ENCODE peak calls at places on chromosome 10, in ten cellular contexts. One of them, this sample, is unnamed.

GRCh38 chr10:122448600-122448999 is 5.9 kb upstream of the ARMS2 start:
- ATAC-seq in gastrocnemius medialis: no peak
- ATAC-seq in gastroesophageal sphincter: no peak
- ATAC-seq in foreskin keratinocyte: no peak
- ATAC-seq in right lobe of liver: peak
- ATAC-seq in upper lobe of right lung: no peak
- ATAC-seq in natural killer cell: no peak
- ATAC-seq in activated CD8-positive, alpha-beta T cell treated with anti-CD3 and anti-CD28 coated beads for 36 hours: no peak
- ATAC-seq in activated B cell treated with CpG ODN at 0.5 μM for 24 hours: no peak
- ATAC-seq in HCT116: no peak
- ATAC-seq in this sample: no peak

GRCh38 chr10:33099748-33100147 is 141.7 kb upstream of the ITGB1 start:
- ATAC-seq in gastrocnemius medialis: no peak
- ATAC-seq in HCT116: no peak
- ATAC-seq in foreskin keratinocyte: no peak
- ATAC-seq in right lobe of liver: no peak
- ATAC-seq in upper lobe of right lung: no peak
- ATAC-seq in activated B cell treated with CpG ODN at 0.5 μM for 24 hours: no peak
- ATAC-seq in activated CD8-positive, alpha-beta T cell treated with anti-CD3 and anti-CD28 coated beads for 36 hours: peak
- ATAC-seq in natural killer cell: no peak
- ATAC-seq in gastroesophageal sphincter: no peak
- ATAC-seq in this sample: no peak

GRCh38 chr10:29895436-29895835 is 163.9 kb downstream of the JCAD start:
- ATAC-seq in natural killer cell: no peak
- ATAC-seq in activated CD8-positive, alpha-beta T cell treated with anti-CD3 and anti-CD28 coated beads for 36 hours: no peak
- ATAC-seq in right lobe of liver: peak
- ATAC-seq in HCT116: no peak
- ATAC-seq in gastrocnemius medialis: peak
- ATAC-seq in gastroesophageal sphincter: peak
- ATAC-seq in upper lobe of right lung: no peak
- ATAC-seq in activated B cell treated with CpG ODN at 0.5 μM for 24 hours: no peak
- ATAC-seq in foreskin keratinocyte: no peak
- ATAC-seq in this sample: no peak

GRCh38 chr10:89119651-89120050 is 87.5 kb downstream of the CH25H start:
- ATAC-seq in activated B cell treated with CpG ODN at 0.5 μM for 24 hours: no peak
- ATAC-seq in upper lobe of right lung: no peak
- ATAC-seq in gastrocnemius medialis: no peak
- ATAC-seq in natural killer cell: no peak
- ATAC-seq in foreskin keratinocyte: no peak
- ATAC-seq in right lobe of liver: no peak
- ATAC-seq in HCT116: no peak
- ATAC-seq in activated CD8-positive, alpha-beta T cell treated with anti-CD3 and anti-CD28 coated beads for 36 hours: no peak
- ATAC-seq in gastroesophageal sphincter: no peak
- ATAC-seq in this sample: no peak

GRCh38 chr10:99520040-99520803 is 12.5 kb upstream of the NKX2-3 start:
- ATAC-seq in gastrocnemius medialis: no peak
- ATAC-seq in activated CD8-positive, alpha-beta T cell treated with anti-CD3 and anti-CD28 coated beads for 36 hours: no peak
- ATAC-seq in HCT116: no peak
- ATAC-seq in gastroesophageal sphincter: no peak
- ATAC-seq in activated B cell treated with CpG ODN at 0.5 μM for 24 hours: no peak
- ATAC-seq in natural killer cell: no peak
- ATAC-seq in upper lobe of right lung: no peak
- ATAC-seq in foreskin keratinocyte: no peak
- ATAC-seq in right lobe of liver: no peak
- ATAC-seq in this sample: no peak

GRCh38 chr10:74328388-74328787 is 177.4 kb downstream of the ADK start:
- ATAC-seq in gastrocnemius medialis: no peak
- ATAC-seq in foreskin keratinocyte: no peak
- ATAC-seq in HCT116: no peak
- ATAC-seq in gastroesophageal sphincter: no peak
- ATAC-seq in activated CD8-positive, alpha-beta T cell treated with anti-CD3 and anti-CD28 coated beads for 36 hours: no peak
- ATAC-seq in activated B cell treated with CpG ODN at 0.5 μM for 24 hours: no peak
- ATAC-seq in natural killer cell: no peak
- ATAC-seq in upper lobe of right lung: peak
- ATAC-seq in right lobe of liver: no peak
- ATAC-seq in this sample: no peak

GRCh38 chr10:110511734-110512449 is 14.2 kb downstream of the DUSP5 start:
- ATAC-seq in natural killer cell: no peak
- ATAC-seq in activated B cell treated with CpG ODN at 0.5 μM for 24 hours: no peak
- ATAC-seq in HCT116: peak
- ATAC-seq in activated CD8-positive, alpha-beta T cell treated with anti-CD3 and anti-CD28 coated beads for 36 hours: no peak
- ATAC-seq in gastrocnemius medialis: no peak
- ATAC-seq in foreskin keratinocyte: no peak
- ATAC-seq in gastroesophageal sphincter: no peak
- ATAC-seq in upper lobe of right lung: peak
- ATAC-seq in right lobe of liver: peak
- ATAC-seq in this sample: no peak

GRCh38 chr10:3477683-3478082 is 305.1 kb upstream of the PITRM1 start:
- ATAC-seq in HCT116: no peak
- ATAC-seq in upper lobe of right lung: peak
- ATAC-seq in gastroesophageal sphincter: peak
- ATAC-seq in activated B cell treated with CpG ODN at 0.5 μM for 24 hours: no peak
- ATAC-seq in natural killer cell: no peak
- ATAC-seq in activated CD8-positive, alpha-beta T cell treated with anti-CD3 and anti-CD28 coated beads for 36 hours: peak
- ATAC-seq in right lobe of liver: no peak
- ATAC-seq in gastrocnemius medialis: no peak
- ATAC-seq in foreskin keratinocyte: peak
- ATAC-seq in this sample: peak

GRCh38 chr10:6885284-6885683 is 305.2 kb upstream of the PRKCQ start:
- ATAC-seq in gastroesophageal sphincter: no peak
- ATAC-seq in natural killer cell: no peak
- ATAC-seq in right lobe of liver: no peak
- ATAC-seq in activated B cell treated with CpG ODN at 0.5 μM for 24 hours: no peak
- ATAC-seq in HCT116: no peak
- ATAC-seq in activated CD8-positive, alpha-beta T cell treated with anti-CD3 and anti-CD28 coated beads for 36 hours: no peak
- ATAC-seq in upper lobe of right lung: no peak
- ATAC-seq in gastrocnemius medialis: no peak
- ATAC-seq in foreskin keratinocyte: no peak
- ATAC-seq in this sample: no peak

GRCh38 chr10:19432000-19432399 is 383.4 kb downstream of the MALRD1 start:
- ATAC-seq in activated CD8-positive, alpha-beta T cell treated with anti-CD3 and anti-CD28 coated beads for 36 hours: no peak
- ATAC-seq in natural killer cell: no peak
- ATAC-seq in activated B cell treated with CpG ODN at 0.5 μM for 24 hours: no peak
- ATAC-seq in gastrocnemius medialis: no peak
- ATAC-seq in foreskin keratinocyte: peak
- ATAC-seq in HCT116: no peak
- ATAC-seq in upper lobe of right lung: no peak
- ATAC-seq in gastroesophageal sphincter: no peak
- ATAC-seq in right lobe of liver: no peak
- ATAC-seq in this sample: no peak

GRCh38 chr10:43205681-43206390 is 61.0 kb downstream of the RASGEF1A start:
- ATAC-seq in foreskin keratinocyte: no peak
- ATAC-seq in gastroesophageal sphincter: no peak
- ATAC-seq in activated CD8-positive, alpha-beta T cell treated with anti-CD3 and anti-CD28 coated beads for 36 hours: no peak
- ATAC-seq in upper lobe of right lung: no peak
- ATAC-seq in activated B cell treated with CpG ODN at 0.5 μM for 24 hours: no peak
- ATAC-seq in natural killer cell: no peak
- ATAC-seq in right lobe of liver: no peak
- ATAC-seq in HCT116: no peak
- ATAC-seq in gastrocnemius medialis: no peak
- ATAC-seq in this sample: no peak

GRCh38 chr10:17028843-17029580 is 100.6 kb downstream of the CUBN start:
- ATAC-seq in activated CD8-positive, alpha-beta T cell treated with anti-CD3 and anti-CD28 coated beads for 36 hours: peak
- ATAC-seq in natural killer cell: no peak
- ATAC-seq in gastrocnemius medialis: no peak
- ATAC-seq in activated B cell treated with CpG ODN at 0.5 μM for 24 hours: no peak
- ATAC-seq in upper lobe of right lung: no peak
- ATAC-seq in gastroesophageal sphincter: no peak
- ATAC-seq in HCT116: peak
- ATAC-seq in right lobe of liver: no peak
- ATAC-seq in foreskin keratinocyte: no peak
- ATAC-seq in this sample: peak

GRCh38 chr10:87531908-87532622 is 27.4 kb downstream of the MINPP1 start:
- ATAC-seq in activated B cell treated with CpG ODN at 0.5 μM for 24 hours: no peak
- ATAC-seq in activated CD8-positive, alpha-beta T cell treated with anti-CD3 and anti-CD28 coated beads for 36 hours: no peak
- ATAC-seq in HCT116: no peak
- ATAC-seq in natural killer cell: no peak
- ATAC-seq in gastroesophageal sphincter: peak
- ATAC-seq in gastrocnemius medialis: peak
- ATAC-seq in upper lobe of right lung: peak
- ATAC-seq in right lobe of liver: peak
- ATAC-seq in foreskin keratinocyte: no peak
- ATAC-seq in this sample: no peak

GRCh38 chr10:78533093-78533492 is 499.4 kb downstream of the RPS24 start:
- ATAC-seq in right lobe of liver: peak
- ATAC-seq in gastrocnemius medialis: no peak
- ATAC-seq in HCT116: no peak
- ATAC-seq in gastroesophageal sphincter: peak
- ATAC-seq in natural killer cell: no peak
- ATAC-seq in activated B cell treated with CpG ODN at 0.5 μM for 24 hours: no peak
- ATAC-seq in activated CD8-positive, alpha-beta T cell treated with anti-CD3 and anti-CD28 coated beads for 36 hours: no peak
- ATAC-seq in upper lobe of right lung: peak
- ATAC-seq in foreskin keratinocyte: no peak
- ATAC-seq in this sample: no peak

GRCh38 chr10:31393844-31394243 is 74.8 kb downstream of the ZEB1 start:
- ATAC-seq in right lobe of liver: no peak
- ATAC-seq in foreskin keratinocyte: no peak
- ATAC-seq in gastrocnemius medialis: no peak
- ATAC-seq in activated B cell treated with CpG ODN at 0.5 μM for 24 hours: no peak
- ATAC-seq in HCT116: no peak
- ATAC-seq in natural killer cell: no peak
- ATAC-seq in upper lobe of right lung: no peak
- ATAC-seq in gastroesophageal sphincter: no peak
- ATAC-seq in activated CD8-positive, alpha-beta T cell treated with anti-CD3 and anti-CD28 coated beads for 36 hours: no peak
- ATAC-seq in this sample: no peak

GRCh38 chr10:13703101-13703818 is 116.5 kb downstream of the PRPF18 start:
- ATAC-seq in foreskin keratinocyte: no peak
- ATAC-seq in activated CD8-positive, alpha-beta T cell treated with anti-CD3 and anti-CD28 coated beads for 36 hours: no peak
- ATAC-seq in upper lobe of right lung: no peak
- ATAC-seq in right lobe of liver: no peak
- ATAC-seq in gastrocnemius medialis: no peak
- ATAC-seq in activated B cell treated with CpG ODN at 0.5 μM for 24 hours: no peak
- ATAC-seq in natural killer cell: no peak
- ATAC-seq in gastroesophageal sphincter: no peak
- ATAC-seq in HCT116: no peak
- ATAC-seq in this sample: no peak

GRCh38 chr10:123017421-123018165 is 8.8 kb downstream of the ACADSB start:
- ATAC-seq in upper lobe of right lung: no peak
- ATAC-seq in natural killer cell: no peak
- ATAC-seq in gastrocnemius medialis: no peak
- ATAC-seq in activated CD8-positive, alpha-beta T cell treated with anti-CD3 and anti-CD28 coated beads for 36 hours: no peak
- ATAC-seq in gastroesophageal sphincter: no peak
- ATAC-seq in HCT116: no peak
- ATAC-seq in right lobe of liver: no peak
- ATAC-seq in foreskin keratinocyte: no peak
- ATAC-seq in activated B cell treated with CpG ODN at 0.5 μM for 24 hours: no peak
- ATAC-seq in this sample: no peak

GRCh38 chr10:43075612-43076003 is 1.3 kb upstream of the RET start:
- ATAC-seq in gastrocnemius medialis: no peak
- ATAC-seq in upper lobe of right lung: no peak
- ATAC-seq in HCT116: peak
- ATAC-seq in right lobe of liver: no peak
- ATAC-seq in activated B cell treated with CpG ODN at 0.5 μM for 24 hours: no peak
- ATAC-seq in natural killer cell: no peak
- ATAC-seq in gastroesophageal sphincter: no peak
- ATAC-seq in foreskin keratinocyte: peak
- ATAC-seq in activated CD8-positive, alpha-beta T cell treated with anti-CD3 and anti-CD28 coated beads for 36 hours: no peak
- ATAC-seq in this sample: no peak

GRCh38 chr10:3902809-3903410 is 117.9 kb upstream of the KLF6 start:
- ATAC-seq in natural killer cell: peak
- ATAC-seq in HCT116: no peak
- ATAC-seq in right lobe of liver: no peak
- ATAC-seq in activated B cell treated with CpG ODN at 0.5 μM for 24 hours: peak
- ATAC-seq in gastroesophageal sphincter: peak
- ATAC-seq in gastrocnemius medialis: no peak
- ATAC-seq in foreskin keratinocyte: peak
- ATAC-seq in activated CD8-positive, alpha-beta T cell treated with anti-CD3 and anti-CD28 coated beads for 36 hours: peak
- ATAC-seq in upper lobe of right lung: no peak
- ATAC-seq in this sample: peak

GRCh38 chr10:74079028-74079913 is 71.4 kb downstream of the AP3M1 start:
- ATAC-seq in upper lobe of right lung: no peak
- ATAC-seq in gastroesophageal sphincter: no peak
- ATAC-seq in activated CD8-positive, alpha-beta T cell treated with anti-CD3 and anti-CD28 coated beads for 36 hours: no peak
- ATAC-seq in natural killer cell: no peak
- ATAC-seq in HCT116: peak
- ATAC-seq in foreskin keratinocyte: no peak
- ATAC-seq in activated B cell treated with CpG ODN at 0.5 μM for 24 hours: no peak
- ATAC-seq in gastrocnemius medialis: no peak
- ATAC-seq in right lobe of liver: no peak
- ATAC-seq in this sample: no peak